ENCODE peak calls at places on chromosomes 4 and X, in eight cellular contexts. One of them, this sample, is unnamed.

GRCh38 chr4:143186202-143186601 is 1.5 kb downstream of the USP38 start:
- DNase-seq in gastrocnemius medialis: peak; percentile 10
- DNase-seq in suprapubic skin: no peak
- DNase-seq in fibroblast of lung: peak; percentile 55
- DNase-seq in pancreas: no peak
- DNase-seq in CD8-positive, alpha-beta T cell: no peak
- DNase-seq in tibial artery: no peak
- DNase-seq in Peyer's patch: no peak
- DNase-seq in this sample: no peak

GRCh38 chr4:36757623-36758311 is 476.4 kb downstream of the DTHD1 start:
- DNase-seq in CD8-positive, alpha-beta T cell: no peak
- DNase-seq in pancreas: no peak
- DNase-seq in suprapubic skin: no peak
- DNase-seq in fibroblast of lung: no peak
- DNase-seq in gastrocnemius medialis: no peak
- DNase-seq in tibial artery: no peak
- DNase-seq in Peyer's patch: no peak
- DNase-seq in this sample: no peak

GRCh38 chrX:15515931-15516330 is 15.3 kb downstream of the BMX start:
- DNase-seq in tibial artery: no peak
- DNase-seq in Peyer's patch: no peak
- DNase-seq in suprapubic skin: no peak
- DNase-seq in fibroblast of lung: no peak
- DNase-seq in CD8-positive, alpha-beta T cell: no peak
- DNase-seq in pancreas: no peak
- DNase-seq in gastrocnemius medialis: no peak
- DNase-seq in this sample: no peak

GRCh38 chr4:18075823-18076433 is 54.4 kb upstream of the LCORL start:
- DNase-seq in suprapubic skin: no peak
- DNase-seq in gastrocnemius medialis: no peak
- DNase-seq in pancreas: no peak
- DNase-seq in Peyer's patch: no peak
- DNase-seq in tibial artery: no peak
- DNase-seq in fibroblast of lung: no peak
- DNase-seq in CD8-positive, alpha-beta T cell: no peak
- DNase-seq in this sample: peak; percentile 1

GRCh38 chrX:47864785-47865184 is 28.1 kb downstream of the ZNF81 start:
- DNase-seq in fibroblast of lung: no peak
- DNase-seq in pancreas: no peak
- DNase-seq in gastrocnemius medialis: no peak
- DNase-seq in Peyer's patch: no peak
- DNase-seq in suprapubic skin: no peak
- DNase-seq in CD8-positive, alpha-beta T cell: no peak
- DNase-seq in tibial artery: no peak
- DNase-seq in this sample: no peak

GRCh38 chrX:39693298-39693697 is 404.5 kb downstream of the BCOR start:
- DNase-seq in suprapubic skin: no peak
- DNase-seq in Peyer's patch: no peak
- DNase-seq in pancreas: peak; percentile 33
- DNase-seq in gastrocnemius medialis: no peak
- DNase-seq in fibroblast of lung: peak; percentile 47
- DNase-seq in tibial artery: no peak
- DNase-seq in CD8-positive, alpha-beta T cell: no peak
- DNase-seq in this sample: no peak

GRCh38 chr4:23819041-23819511 is 70.8 kb downstream of the PPARGC1A start:
- DNase-seq in suprapubic skin: no peak
- DNase-seq in fibroblast of lung: peak; percentile 72
- DNase-seq in Peyer's patch: no peak
- DNase-seq in gastrocnemius medialis: no peak
- DNase-seq in pancreas: no peak
- DNase-seq in tibial artery: no peak
- DNase-seq in CD8-positive, alpha-beta T cell: no peak
- DNase-seq in this sample: no peak

GRCh38 chr4:105967058-105967658 is 71.9 kb downstream of the NPNT start:
- DNase-seq in fibroblast of lung: no peak
- DNase-seq in tibial artery: no peak
- DNase-seq in gastrocnemius medialis: no peak
- DNase-seq in suprapubic skin: no peak
- DNase-seq in CD8-positive, alpha-beta T cell: no peak
- DNase-seq in pancreas: no peak
- DNase-seq in Peyer's patch: no peak
- DNase-seq in this sample: no peak

GRCh38 chr4:107034091-107034698 is 1.9 kb downstream of the DKK2 start:
- DNase-seq in gastrocnemius medialis: peak; percentile 2
- DNase-seq in pancreas: no peak
- DNase-seq in CD8-positive, alpha-beta T cell: no peak
- DNase-seq in tibial artery: no peak
- DNase-seq in fibroblast of lung: peak; percentile 41
- DNase-seq in suprapubic skin: peak; percentile 80
- DNase-seq in Peyer's patch: no peak
- DNase-seq in this sample: peak; percentile 48

GRCh38 chr4:159366966-159367365 is 264.1 kb downstream of the RAPGEF2 start:
- DNase-seq in tibial artery: no peak
- DNase-seq in fibroblast of lung: peak; percentile 21
- DNase-seq in Peyer's patch: no peak
- DNase-seq in pancreas: no peak
- DNase-seq in gastrocnemius medialis: no peak
- DNase-seq in suprapubic skin: no peak
- DNase-seq in CD8-positive, alpha-beta T cell: no peak
- DNase-seq in this sample: no peak

GRCh38 chr4:113878718-113879117 is 100.7 kb downstream of the ARSJ start:
- DNase-seq in pancreas: no peak
- DNase-seq in fibroblast of lung: peak; percentile 78
- DNase-seq in suprapubic skin: no peak
- DNase-seq in tibial artery: no peak
- DNase-seq in CD8-positive, alpha-beta T cell: no peak
- DNase-seq in Peyer's patch: no peak
- DNase-seq in gastrocnemius medialis: no peak
- DNase-seq in this sample: no peak

GRCh38 chrX:97616883-97617510 is 733.3 kb downstream of the RPA4 start:
- DNase-seq in tibial artery: no peak
- DNase-seq in pancreas: no peak
- DNase-seq in CD8-positive, alpha-beta T cell: no peak
- DNase-seq in gastrocnemius medialis: no peak
- DNase-seq in Peyer's patch: no peak
- DNase-seq in fibroblast of lung: peak; percentile 71
- DNase-seq in suprapubic skin: no peak
- DNase-seq in this sample: no peak

GRCh38 chr4:76984788-76985211 is 35.2 kb downstream of the SEPTIN11 start:
- DNase-seq in tibial artery: peak; percentile 78
- DNase-seq in pancreas: peak; percentile 15
- DNase-seq in suprapubic skin: peak; percentile 83
- DNase-seq in CD8-positive, alpha-beta T cell: no peak
- DNase-seq in fibroblast of lung: peak; percentile 100
- DNase-seq in Peyer's patch: peak; percentile 19
- DNase-seq in gastrocnemius medialis: peak; percentile 64
- DNase-seq in this sample: peak; percentile 83

GRCh38 chrX:126137899-126138298 is 28.2 kb downstream of the DCAF12L2 start:
- DNase-seq in pancreas: no peak
- DNase-seq in fibroblast of lung: no peak
- DNase-seq in gastrocnemius medialis: no peak
- DNase-seq in CD8-positive, alpha-beta T cell: no peak
- DNase-seq in tibial artery: no peak
- DNase-seq in suprapubic skin: no peak
- DNase-seq in Peyer's patch: no peak
- DNase-seq in this sample: no peak

GRCh38 chr4:151922306-151922705 is 161.5 kb upstream of the GATB start:
- DNase-seq in suprapubic skin: no peak
- DNase-seq in fibroblast of lung: peak; percentile 50
- DNase-seq in CD8-positive, alpha-beta T cell: no peak
- DNase-seq in tibial artery: no peak
- DNase-seq in pancreas: no peak
- DNase-seq in Peyer's patch: no peak
- DNase-seq in gastrocnemius medialis: no peak
- DNase-seq in this sample: no peak

GRCh38 chr4:26491449-26492170 is 1.3 kb upstream of the CCKAR start:
- DNase-seq in suprapubic skin: no peak
- DNase-seq in Peyer's patch: no peak
- DNase-seq in pancreas: no peak
- DNase-seq in CD8-positive, alpha-beta T cell: no peak
- DNase-seq in gastrocnemius medialis: no peak
- DNase-seq in fibroblast of lung: no peak
- DNase-seq in tibial artery: no peak
- DNase-seq in this sample: no peak

GRCh38 chrX:119809185-119809666 is 17.8 kb upstream of the RPL39 start:
- DNase-seq in gastrocnemius medialis: no peak
- DNase-seq in suprapubic skin: no peak
- DNase-seq in Peyer's patch: no peak
- DNase-seq in pancreas: no peak
- DNase-seq in tibial artery: no peak
- DNase-seq in fibroblast of lung: peak; percentile 42
- DNase-seq in CD8-positive, alpha-beta T cell: no peak
- DNase-seq in this sample: no peak

GRCh38 chr4:185838514-185839203 is 26.7 kb upstream of the SORBS2 start:
- DNase-seq in suprapubic skin: no peak
- DNase-seq in tibial artery: no peak
- DNase-seq in fibroblast of lung: no peak
- DNase-seq in pancreas: no peak
- DNase-seq in CD8-positive, alpha-beta T cell: no peak
- DNase-seq in Peyer's patch: no peak
- DNase-seq in gastrocnemius medialis: no peak
- DNase-seq in this sample: peak; percentile 19

GRCh38 chr4:177369372-177369771 is 59.7 kb downstream of the NEIL3 start:
- DNase-seq in fibroblast of lung: peak; percentile 96
- DNase-seq in tibial artery: no peak
- DNase-seq in CD8-positive, alpha-beta T cell: no peak
- DNase-seq in Peyer's patch: no peak
- DNase-seq in gastrocnemius medialis: no peak
- DNase-seq in suprapubic skin: no peak
- DNase-seq in pancreas: no peak
- DNase-seq in this sample: peak; percentile 87

GRCh38 chrX:31652651-31653050 is 580.8 kb upstream of the FTHL17 start:
- DNase-seq in tibial artery: no peak
- DNase-seq in Peyer's patch: no peak
- DNase-seq in suprapubic skin: no peak
- DNase-seq in fibroblast of lung: no peak
- DNase-seq in gastrocnemius medialis: no peak
- DNase-seq in CD8-positive, alpha-beta T cell: no peak
- DNase-seq in pancreas: no peak
- DNase-seq in this sample: no peak

GRCh38 chr4:93710847-93711430 is 117.6 kb upstream of the ATOH1 start:
- DNase-seq in gastrocnemius medialis: no peak
- DNase-seq in CD8-positive, alpha-beta T cell: no peak
- DNase-seq in Peyer's patch: no peak
- DNase-seq in tibial artery: no peak
- DNase-seq in suprapubic skin: no peak
- DNase-seq in fibroblast of lung: no peak
- DNase-seq in pancreas: no peak
- DNase-seq in this sample: no peak

DNA sequence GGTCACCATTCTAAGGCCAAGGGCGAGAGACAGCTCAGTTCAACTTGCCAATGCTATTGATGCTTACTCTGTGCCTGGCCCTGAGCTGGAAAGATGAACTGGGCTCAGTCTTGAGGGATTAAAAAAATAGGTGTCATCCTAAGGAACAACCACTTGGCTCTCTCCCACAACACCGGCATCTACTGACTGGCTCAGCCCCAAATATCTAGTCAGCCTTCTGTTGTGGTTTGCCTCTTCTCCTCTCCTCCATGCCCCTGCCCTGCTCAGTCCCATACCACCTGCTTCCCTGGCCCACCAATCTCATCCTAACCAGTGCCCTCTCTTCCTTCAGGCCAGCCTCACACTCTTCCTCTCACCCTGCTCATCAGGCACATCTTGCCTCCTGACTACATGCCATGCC is 29.6 kb downstream of the KDM5C start:
- DNase-seq in pancreas: no peak
- DNase-seq in CD8-positive, alpha-beta T cell: no peak
- DNase-seq in gastrocnemius medialis: no peak
- DNase-seq in fibroblast of lung: no peak
- DNase-seq in tibial artery: no peak
- DNase-seq in Peyer's patch: no peak
- DNase-seq in suprapubic skin: no peak
- DNase-seq in this sample: no peak
- TF ChIP-seq CTCF in pancreas: no peak
- TF ChIP-seq CTCF in CD8-positive, alpha-beta T cell: no peak
- TF ChIP-seq CTCF in gastrocnemius medialis: no peak
- TF ChIP-seq CTCF in fibroblast of lung: no peak
- TF ChIP-seq CTCF in tibial artery: no peak
- TF ChIP-seq CTCF in Peyer's patch: no peak
- TF ChIP-seq CTCF in suprapubic skin: no peak
- TF ChIP-seq CTCF in this sample: no peak

DNA sequence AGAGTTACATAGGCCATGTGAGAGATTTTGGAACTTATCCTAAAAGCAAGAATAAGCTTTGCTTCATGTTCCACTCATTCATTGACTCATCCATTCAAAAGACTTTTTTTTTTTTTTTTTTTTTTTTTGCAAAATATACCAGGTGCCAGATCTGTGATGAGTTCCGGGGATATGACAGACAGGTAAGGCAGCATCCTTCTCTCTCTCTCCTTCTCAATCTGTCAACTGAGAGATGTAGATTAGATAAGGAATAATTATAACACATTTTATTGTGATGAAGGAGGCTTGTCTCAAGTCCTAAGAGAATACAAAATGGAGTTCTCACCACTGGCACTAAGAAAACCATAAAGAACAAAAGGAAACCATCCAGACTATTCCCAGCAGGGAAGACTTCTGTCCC is 190.2 kb upstream of the CPEB2 start:
- DNase-seq in CD8-positive, alpha-beta T cell: no peak
- DNase-seq in gastrocnemius medialis: no peak
- DNase-seq in pancreas: no peak
- DNase-seq in tibial artery: no peak
- DNase-seq in Peyer's patch: no peak
- DNase-seq in suprapubic skin: no peak
- DNase-seq in fibroblast of lung: no peak
- DNase-seq in this sample: no peak
- H3K4me1 ChIP-seq in CD8-positive, alpha-beta T cell: no peaks in the 10 kb centered on the region
- H3K4me1 ChIP-seq in gastrocnemius medialis: no peaks in the 10 kb centered on the region
- H3K4me1 ChIP-seq in pancreas: peaks cover 2% of the 10 kb centered on the region
- H3K4me1 ChIP-seq in tibial artery: peaks cover 38% of the 10 kb centered on the region
- H3K4me1 ChIP-seq in Peyer's patch: no peaks in the 10 kb centered on the region
- H3K4me1 ChIP-seq in suprapubic skin: no peaks in the 10 kb centered on the region
- H3K4me1 ChIP-seq in fibroblast of lung: no peaks in the 10 kb centered on the region
- H3K4me1 ChIP-seq in this sample: peaks cover 6% of the 10 kb centered on the region

DNA sequence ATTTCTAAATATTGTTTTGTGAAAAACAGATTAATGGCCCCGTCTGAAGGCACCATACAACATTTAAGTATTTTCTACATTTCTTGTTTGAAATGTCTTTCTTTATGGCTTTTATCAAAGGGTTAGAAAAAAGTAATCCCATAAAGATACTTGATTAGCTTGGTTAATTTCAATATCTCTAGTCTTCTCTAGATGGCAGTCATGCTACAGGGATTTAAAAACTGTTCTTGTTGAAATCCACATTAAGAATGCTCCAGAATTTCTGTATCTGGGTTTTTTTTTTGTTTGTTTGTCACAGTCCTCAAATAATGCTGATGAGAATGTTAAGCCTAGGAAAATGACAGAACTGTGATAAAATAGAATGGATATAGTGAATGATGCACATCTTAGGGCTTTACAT is 109.0 kb upstream of the AADAT start:
- DNase-seq in gastrocnemius medialis: no peak
- DNase-seq in tibial artery: no peak
- DNase-seq in suprapubic skin: no peak
- DNase-seq in CD8-positive, alpha-beta T cell: no peak
- DNase-seq in fibroblast of lung: no peak
- DNase-seq in pancreas: no peak
- DNase-seq in Peyer's patch: no peak
- DNase-seq in this sample: no peak
- TF ChIP-seq CTCF in gastrocnemius medialis: no peak
- TF ChIP-seq CTCF in tibial artery: no peak
- TF ChIP-seq CTCF in suprapubic skin: no peak
- TF ChIP-seq CTCF in CD8-positive, alpha-beta T cell: no peak
- TF ChIP-seq CTCF in fibroblast of lung: no peak
- TF ChIP-seq CTCF in pancreas: no peak
- TF ChIP-seq CTCF in Peyer's patch: no peak
- TF ChIP-seq CTCF in this sample: no peak

GRCh38 chr4:6693274-6694176 is at the start of gene S100P:
- DNase-seq in Peyer's patch: no peak
- DNase-seq in tibial artery: peak; percentile 19
- DNase-seq in gastrocnemius medialis: no peak
- DNase-seq in suprapubic skin: no peak
- DNase-seq in pancreas: no peak
- DNase-seq in fibroblast of lung: no peak
- DNase-seq in CD8-positive, alpha-beta T cell: no peak
- DNase-seq in this sample: no peak
- H3K4me1 ChIP-seq in Peyer's patch: peaks cover 39% of the 10 kb centered on the region
- H3K4me1 ChIP-seq in tibial artery: no peaks in the 10 kb centered on the region
- H3K4me1 ChIP-seq in gastrocnemius medialis: peaks cover 7% of the 10 kb centered on the region
- H3K4me1 ChIP-seq in suprapubic skin: peaks cover 50% of the 10 kb centered on the region
- H3K4me1 ChIP-seq in pancreas: no peaks in the 10 kb centered on the region
- H3K4me1 ChIP-seq in fibroblast of lung: peaks cover 11% of the 10 kb centered on the region
- H3K4me1 ChIP-seq in CD8-positive, alpha-beta T cell: peaks cover 93% of the 10 kb centered on the region
- H3K4me1 ChIP-seq in this sample: peaks cover 16% of the 10 kb centered on the region